ENCODE peak calls at places on chromosomes 3 and 15, in eight cellular contexts. H is HCT116, S is GM23248, V is SK-N-SH, A is PC-3, E is GM23338, C is neural progenitor cell, G is MM.1S. J is an unnamed sample.
A peak's percentile ranks its signal among the peaks of the same experiment; 100 is the strongest.

GRCh38 chr3:143737065-143737464 is 111.2 kb downstream of the SLC9A9 start:
- DNase-seq in C (no peak), E (no peak), A (peak; percentile 29), H (no peak), G (no peak), V (no peak), S (peak; percentile 12), J (no peak)

GRCh38 chr3:193805448-193805847 is 212.4 kb downstream of the OPA1 start:
- DNase-seq in A (peak; percentile 99), G (no peak), C (no peak), H (peak; percentile 77), S (peak; percentile 62), V (peak; percentile 47), E (no peak), J (peak; percentile 90)

GRCh38 chr3:119937229-119937628 is 155.3 kb downstream of the NR1I2 start:
- DNase-seq in G (peak; percentile 12), A (no peak), C (no peak), S (no peak), H (no peak), E (no peak), V (no peak), J (no peak)

GRCh38 chr3:70855139-70855538 is 542.7 kb upstream of the MDFIC2 start:
- DNase-seq in G (no peak), E (no peak), S (no peak), A (no peak), V (no peak), C (no peak), H (no peak), J (no peak)

GRCh38 chr15:52528465-52529288 is at the start of gene MYO5A:
- DNase-seq in C (peak; percentile 92), H (peak; percentile 22), S (peak; percentile 91), E (peak; percentile 87), V (peak; percentile 89), G (peak; percentile 86), A (peak; percentile 63), J (peak; percentile 87)

GRCh38 chr15:58434334-58434888 is 2.6 kb downstream of the LIPC start:
- DNase-seq in V (no peak), H (no peak), C (no peak), E (no peak), G (no peak), A (no peak), S (no peak), J (no peak)

GRCh38 chr15:69787791-69788190 is 309.9 kb downstream of the TLE3 start:
- DNase-seq in S (no peak), G (no peak), H (no peak), A (no peak), E (no peak), V (no peak), C (no peak), J (no peak)

GRCh38 chr3:116445291-116445841 is at the start of gene LSAMP:
- DNase-seq in H (no peak), V (peak; percentile 76), C (peak; percentile 94), E (peak; percentile 80), G (no peak), S (peak; percentile 62), A (no peak), J (peak; percentile 69)

GRCh38 chr15:71755092-71755491 is 55.3 kb upstream of the NR2E3 start:
- DNase-seq in E (no peak), S (no peak), V (no peak), C (no peak), G (no peak), A (no peak), H (no peak), J (no peak)

GRCh38 chr15:92011611-92012367 is 158.3 kb downstream of the SLCO3A1 start:
- DNase-seq in V (no peak), C (no peak), A (peak; percentile 7), H (no peak), G (no peak), E (peak; percentile 20), S (peak; percentile 72), J (no peak)

GRCh38 chr15:43208052-43209002 is 12.5 kb downstream of the EPB42 start:
- DNase-seq in G (no peak), V (no peak), C (no peak), A (no peak), S (no peak), H (no peak), E (no peak), J (no peak)

GRCh38 chr3:197298858-197299854 is 744 bp upstream of the DLG1 start:
- DNase-seq in H (peak; percentile 63), V (peak; percentile 48), A (peak; percentile 77), E (peak; percentile 81), S (peak; percentile 21), G (peak; percentile 83), C (peak; percentile 70), J (peak; percentile 72)

GRCh38 chr15:69298697-69299441 is at the start of gene PAQR5:
- DNase-seq in G (no peak), E (peak; percentile 61), S (peak; percentile 59), C (peak; percentile 59), H (no peak), V (peak; percentile 91), A (peak; percentile 60), J (peak; percentile 64)

GRCh38 chr3:177237206-177237605 is 39.9 kb upstream of the TBL1XR1 start:
- DNase-seq in E (no peak), G (no peak), C (no peak), A (peak; percentile 32), S (peak; percentile 7), V (no peak), H (no peak), J (no peak)

GRCh38 chr3:177231237-177231636 is 34.0 kb upstream of the TBL1XR1 start:
- DNase-seq in A (no peak), V (no peak), S (no peak), C (no peak), H (no peak), E (no peak), G (no peak), J (no peak)

GRCh38 chr3:177234121-177234520 is 36.8 kb upstream of the TBL1XR1 start:
- DNase-seq in V (no peak), H (no peak), G (no peak), A (no peak), E (no peak), C (no peak), S (no peak), J (no peak)

GRCh38 chr3:177238661-177239216 is 41.5 kb upstream of the TBL1XR1 start:
- DNase-seq in V (no peak), E (no peak), G (no peak), C (no peak), H (no peak), S (no peak), A (no peak), J (no peak)

DNA sequence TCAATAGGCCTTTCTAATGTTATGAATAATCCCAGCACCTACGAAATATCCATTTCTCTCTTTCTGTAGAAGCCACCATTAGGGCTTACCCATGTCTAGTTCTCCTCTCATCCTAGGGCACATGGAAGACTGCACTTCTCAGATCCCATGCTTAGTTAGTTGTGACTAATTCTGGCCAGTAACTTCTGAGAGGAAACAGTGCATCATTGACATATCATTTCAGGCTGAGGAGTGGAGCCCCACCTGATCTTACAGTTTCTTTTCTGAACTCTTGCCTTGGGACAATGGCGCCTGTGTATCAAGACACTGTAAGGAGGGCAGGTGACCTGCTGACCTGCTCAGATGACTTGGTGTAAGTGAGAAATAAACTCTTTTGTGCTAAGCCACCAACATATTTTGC is 39.4 kb upstream of the TBL1XR1 start:
- DNase-seq in A (peak; percentile 7), H (no peak), E (no peak), C (no peak), G (no peak), V (no peak), S (peak; percentile 33), J (no peak)
- TF ChIP-seq EZH2phosphoT487 in A (no peak), H (no peak), E (no peak), C (no peak), G (no peak), V (no peak), S (no peak), J (no peak)

DNA sequence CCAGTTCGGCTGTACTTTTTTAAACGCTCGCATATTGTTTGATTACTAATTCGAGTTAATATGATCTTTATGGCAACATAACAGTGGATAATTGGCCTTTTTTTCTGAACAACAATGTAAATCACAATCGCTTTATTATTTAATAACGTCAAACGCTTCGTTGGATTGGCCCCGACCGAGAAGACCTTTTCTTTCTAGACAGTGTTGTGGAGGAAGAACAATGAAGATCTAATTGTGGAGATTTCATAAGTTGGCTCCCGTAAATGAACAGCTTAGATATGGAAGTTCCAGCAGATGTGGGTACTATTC is 12.7 kb downstream of the SOX2 start:
- DNase-seq in H (no peak), G (no peak), S (no peak), C (no peak), V (no peak), E (no peak), A (no peak), J (no peak)
- H3K27me3 ChIP-seq in H (peaks cover 9% of the 10 kb centered on the region), G (no peaks in the 10 kb centered on the region), S (peaks cover 91% of the 10 kb centered on the region), C (no peaks in the 10 kb centered on the region), V (no peaks in the 10 kb centered on the region), E (peaks cover 70% of the 10 kb centered on the region), A (peaks cover 94% of the 10 kb centered on the region), J (peaks cover 99% of the 10 kb centered on the region)

GRCh38 chr3:126493731-126494130 is 18.0 kb upstream of the ZXDC start:
- DNase-seq in H (no peak), V (no peak), A (no peak), E (no peak), S (peak; percentile 16), G (peak; percentile 91), C (peak; percentile 45), J (no peak)
- TF ChIP-seq EZH2phosphoT487 in H (no peak), V (no peak), A (no peak), E (no peak), S (no peak), G (no peak), C (no peak), J (no peak)

GRCh38 chr15:73843787-73844186 is 29.6 kb upstream of the TBC1D21 start:
- DNase-seq in H (no peak), V (no peak), C (no peak), S (no peak), G (no peak), E (no peak), A (no peak), J (no peak)

GRCh38 chr15:73840771-73841170 is 32.6 kb upstream of the TBC1D21 start:
- DNase-seq in G (no peak), V (no peak), H (no peak), C (no peak), S (no peak), A (no peak), E (no peak), J (no peak)

GRCh38 chr15:73844356-73844755 is 29.0 kb upstream of the TBC1D21 start:
- DNase-seq in C (no peak), H (no peak), G (no peak), V (no peak), E (peak; percentile 20), A (no peak), S (peak; percentile 21), J (no peak)

GRCh38 chr15:73839699-73840098 is 33.7 kb upstream of the TBC1D21 start:
- DNase-seq in C (no peak), H (no peak), E (no peak), A (no peak), S (no peak), V (no peak), G (no peak), J (no peak)

GRCh38 chr15:73841756-73842590 is 31.4 kb upstream of the TBC1D21 start:
- DNase-seq in G (no peak), E (peak; percentile 17), A (no peak), V (no peak), C (peak; percentile 31), S (peak; percentile 20), H (no peak), J (no peak)
- H3K27me3 ChIP-seq in G (peaks cover 83% of the 10 kb centered on the region), E (no peaks in the 10 kb centered on the region), A (peaks cover 74% of the 10 kb centered on the region), V (peaks cover 36% of the 10 kb centered on the region), C (peaks cover 16% of the 10 kb centered on the region), S (peaks cover 58% of the 10 kb centered on the region), H (peaks cover 80% of the 10 kb centered on the region), J (peaks cover 25% of the 10 kb centered on the region)